ENCODE peak calls at places on chromosomes 2 and 18, in four cellular contexts. L, Q, E and F are unnamed samples.

GRCh38 chr18:9421096-9421495 is 54.2 kb upstream of the RALBP1 start:
- DNase-seq in L (no peak), E (no peak), Q (no peak), F (no peak)

GRCh38 chr18:9705183-9705864 is 2.8 kb upstream of the RAB31 start:
- DNase-seq in L (peak), Q (no peak), E (no peak), F (peak)

GRCh38 chr2:7907041-7907440 is 774.8 kb upstream of the ID2 start:
- DNase-seq in Q (no peak), E (no peak), L (no peak), F (no peak)

GRCh38 chr2:11896386-11896785 is 150.0 kb downstream of the LPIN1 start:
- DNase-seq in Q (no peak), L (no peak), E (no peak), F (no peak)

GRCh38 chr2:27715318-27716165 is 51.9 kb downstream of the SLC4A1AP start:
- DNase-seq in L (no peak), Q (no peak), E (no peak), F (peak)

GRCh38 chr2:182587831-182588230 is 128.2 kb upstream of the DNAJC10 start:
- DNase-seq in L (no peak), E (no peak), Q (no peak), F (no peak)

GRCh38 chr2:163491850-163492249 is 244.0 kb downstream of the FIGN start:
- DNase-seq in L (no peak), E (no peak), Q (no peak), F (no peak)

GRCh38 chr2:9982248-9982647 is 30.8 kb downstream of the GRHL1 start:
- DNase-seq in L (no peak), Q (no peak), E (no peak), F (no peak)

GRCh38 chr2:112834379-112835014 is 2.1 kb downstream of the IL1B start:
- DNase-seq in Q (peak), E (no peak), L (no peak), F (no peak)

GRCh38 chr2:6401301-6401700 is 464.4 kb downstream of the CMPK2 start:
- DNase-seq in Q (no peak), L (no peak), E (no peak), F (no peak)

GRCh38 chr2:56656826-56657225 is 473.0 kb downstream of the CCDC85A start:
- DNase-seq in L (no peak), E (no peak), Q (no peak), F (no peak)

GRCh38 chr2:53770264-53770663 is 2.7 kb downstream of the CHAC2 start:
- DNase-seq in L (peak), Q (no peak), E (no peak), F (no peak)

GRCh38 chr2:160372585-160372984 is 121.0 kb downstream of the RBMS1 start:
- DNase-seq in L (no peak), Q (no peak), E (no peak), F (no peak)

GRCh38 chr2:27958711-27959378 is 68.3 kb downstream of the BABAM2 start:
- DNase-seq in L (no peak), Q (no peak), E (no peak), F (no peak)

GRCh38 chr2:173075056-173075780 is 428 bp upstream of the MAP3K20 start:
- DNase-seq in Q (no peak), L (no peak), E (no peak), F (no peak)

GRCh38 chr18:46070683-46071614 is 1.1 kb downstream of the PSTPIP2 start:
- DNase-seq in E (no peak), L (peak), Q (no peak), F (no peak)

GRCh38 chr2:99201959-99202678 is 21.1 kb downstream of the MRPL30 start:
- DNase-seq in L (no peak), Q (no peak), E (no peak), F (no peak)

GRCh38 chr2:117771969-117772630 is 42.4 kb upstream of the DDX18 start:
- DNase-seq in Q (peak), E (no peak), L (peak), F (no peak)

GRCh38 chr2:207883002-207883780 is 113.5 kb upstream of the FZD5 start:
- DNase-seq in Q (no peak), L (no peak), E (no peak), F (no peak)

GRCh38 chr2:38394903-38395341 is 17.8 kb upstream of the ATL2 start:
- DNase-seq in L (no peak), Q (no peak), E (no peak), F (no peak)

GRCh38 chr18:55713707-55714106 is 125.7 kb upstream of the TCF4 start:
- DNase-seq in E (no peak), L (no peak), Q (no peak), F (no peak)

GRCh38 chr2:129880971-129881370 is 98.5 kb upstream of the RAB6C start:
- DNase-seq in E (no peak), Q (no peak), L (no peak), F (no peak)

GRCh38 chr2:151051584-151052220 is 210.0 kb downstream of the RBM43 start:
- DNase-seq in L (peak), Q (peak), E (no peak), F (peak)

GRCh38 chr2:133229974-133230373 is 338.3 kb downstream of the NCKAP5 start:
- DNase-seq in Q (no peak), L (no peak), E (no peak), F (no peak)

GRCh38 chr2:126749537-126749936 is 93.6 kb downstream of the GYPC start:
- DNase-seq in Q (no peak), E (no peak), L (peak), F (no peak)

GRCh38 chr2:154555700-154556099 is 142.8 kb upstream of the KCNJ3 start:
- DNase-seq in L (no peak), E (no peak), Q (no peak), F (no peak)

GRCh38 chr2:181698230-181698629 is 17.9 kb upstream of the NEUROD1 start:
- DNase-seq in Q (no peak), E (no peak), L (no peak), F (no peak)

GRCh38 chr18:10973579-10974260 is 175.6 kb downstream of the PIEZO2 start:
- DNase-seq in L (no peak), Q (no peak), E (no peak), F (no peak)

DNA sequence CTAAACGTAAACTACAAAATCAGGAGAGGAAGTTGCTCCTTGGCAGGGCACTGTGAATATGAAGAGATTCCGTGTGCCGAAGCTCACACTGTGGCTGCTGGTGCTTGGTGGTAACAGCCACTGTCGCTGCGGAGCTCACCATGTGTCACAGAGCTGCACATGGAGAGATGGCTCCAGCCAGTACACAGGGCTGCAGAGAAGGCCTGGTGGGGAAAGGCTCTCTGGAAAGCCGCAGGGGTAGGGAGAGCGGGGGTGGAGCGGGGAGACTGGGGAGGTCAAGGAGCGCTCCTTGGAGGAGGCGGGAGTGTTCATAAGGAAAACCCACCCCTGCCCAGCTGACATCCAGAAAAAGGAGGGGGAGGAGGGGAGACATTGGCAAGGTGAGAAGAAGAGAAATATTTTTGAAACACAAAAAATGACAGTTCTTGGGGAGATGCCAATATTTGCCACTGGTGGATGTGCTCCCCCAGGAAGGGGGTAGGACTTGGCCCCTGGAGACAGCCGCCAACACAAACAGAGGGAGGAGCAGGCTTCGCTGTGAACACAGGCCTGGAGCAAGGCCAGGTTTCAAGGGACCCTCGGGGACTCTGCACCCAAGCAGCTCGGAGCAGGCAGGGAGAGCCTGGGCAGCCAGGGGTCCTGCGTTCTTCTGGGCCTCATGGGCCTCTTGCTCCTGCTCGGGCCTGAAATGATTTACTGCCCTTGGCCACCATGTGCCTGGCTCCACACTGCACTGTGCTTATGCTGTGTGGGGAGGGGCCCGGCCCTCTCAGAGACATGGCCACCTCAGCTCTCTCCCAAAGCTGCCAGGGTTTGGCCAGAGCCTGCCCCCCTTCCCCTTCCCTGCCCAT is 102.6 kb upstream of the GLI2 start:
- DNase-seq in E (no peak), Q (peak), L (no peak), F (no peak)
- TF ChIP-seq TARDBP in E (no peak), Q (no peak), L (no peak), F (no peak)

DNA sequence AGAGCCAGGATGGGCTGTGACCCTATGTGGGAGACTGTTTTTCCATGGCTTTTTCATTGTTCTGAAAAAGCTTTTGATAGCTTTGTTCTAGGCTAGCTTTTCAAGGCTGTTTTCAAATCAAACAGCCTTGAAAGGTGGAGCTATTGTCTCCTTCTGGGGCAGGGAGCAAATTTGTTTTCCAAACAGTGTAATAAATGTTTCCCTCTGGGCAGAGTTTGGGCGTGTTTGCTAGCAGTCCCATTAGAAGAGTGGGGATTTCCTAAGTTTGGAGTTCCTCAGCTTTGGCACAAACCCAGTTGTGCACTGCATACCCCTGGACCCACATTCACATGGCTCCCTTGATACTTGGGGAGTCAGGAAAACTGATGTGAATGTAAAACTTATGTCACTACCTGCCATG is 2.5 kb upstream of the GTF3C3 start:
- DNase-seq in E (no peak), L (no peak), Q (no peak), F (no peak)
- TF ChIP-seq TARDBP in E (no peak), L (no peak), Q (no peak), F (no peak)

GRCh38 chr2:235773188-235773928 is 279.5 kb downstream of the AGAP1 start:
- DNase-seq in L (peak), Q (peak), E (no peak), F (no peak)
- TF ChIP-seq TARDBP in L (no peak), Q (no peak), E (no peak), F (no peak)

GRCh38 chr2:43425659-43426058 is 170.2 kb downstream of the THADA start:
- DNase-seq in E (peak), L (no peak), Q (no peak), F (no peak)

GRCh38 chr2:43423941-43424261 is 171.9 kb downstream of the THADA start:
- DNase-seq in L (no peak), E (no peak), Q (no peak), F (no peak)

GRCh38 chr2:43424262-43425207 is 171.3 kb downstream of the THADA start:
- DNase-seq in E (no peak), Q (peak), L (no peak), F (no peak)

GRCh38 chr2:43427032-43427424 is 168.8 kb downstream of the THADA start:
- DNase-seq in E (no peak), L (peak), Q (no peak), F (no peak)

DNA sequence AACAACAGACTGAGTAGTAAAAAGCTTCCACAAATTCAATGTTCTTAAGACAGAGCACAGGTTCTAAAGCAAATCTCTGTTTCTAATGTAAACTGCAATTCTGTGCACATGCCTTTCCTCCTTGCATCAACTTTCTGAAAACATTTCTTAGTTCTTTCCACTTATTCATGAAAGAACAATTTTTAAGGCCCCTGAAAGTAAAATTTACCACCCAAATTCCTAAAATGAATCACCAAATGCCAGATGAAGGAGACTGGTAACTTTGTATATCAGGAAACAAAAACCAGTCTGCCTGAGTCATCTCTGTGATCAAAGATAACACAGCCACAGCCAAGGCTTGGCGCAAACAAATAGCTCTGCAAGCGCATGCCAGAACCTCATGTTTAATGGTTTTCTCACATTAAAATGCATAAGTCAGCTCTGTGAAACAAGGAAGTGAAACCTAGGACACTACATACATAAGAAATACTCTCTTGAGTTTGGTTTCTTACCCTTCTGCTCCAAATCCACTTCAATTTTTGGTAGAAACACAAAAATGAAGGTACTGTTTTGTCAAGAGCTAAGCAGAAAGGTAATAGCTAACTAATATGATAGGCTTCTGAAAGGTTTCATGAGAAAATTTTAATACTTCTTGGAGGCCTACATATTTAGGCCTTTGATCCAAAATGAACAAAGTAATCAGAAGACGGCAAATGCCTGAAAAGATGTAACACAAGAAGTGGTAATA is 169.4 kb downstream of the THADA start:
- DNase-seq in L (peak), Q (peak), E (peak), F (no peak)
- TF ChIP-seq TARDBP in L (no peak), Q (no peak), E (no peak), F (no peak)

GRCh38 chr2:81767173-81767720 is 1462.7 kb upstream of the LRRTM1 start:
- DNase-seq in E (no peak), Q (no peak), L (no peak), F (no peak)
- TF ChIP-seq TARDBP in E (no peak), Q (no peak), L (no peak), F (no peak)

GRCh38 chr2:148989882-148990493 is 48.5 kb upstream of the LYPD6B start:
- DNase-seq in L (peak), Q (peak), E (peak), F (peak)
- TF ChIP-seq TARDBP in L (no peak), Q (no peak), E (no peak), F (no peak)

GRCh38 chr2:169276045-169276444 is 86.3 kb downstream of the LRP2 start:
- DNase-seq in L (peak), E (no peak), Q (no peak), F (no peak)
- TF ChIP-seq TARDBP in L (no peak), E (no peak), Q (no peak), F (no peak)

DNA sequence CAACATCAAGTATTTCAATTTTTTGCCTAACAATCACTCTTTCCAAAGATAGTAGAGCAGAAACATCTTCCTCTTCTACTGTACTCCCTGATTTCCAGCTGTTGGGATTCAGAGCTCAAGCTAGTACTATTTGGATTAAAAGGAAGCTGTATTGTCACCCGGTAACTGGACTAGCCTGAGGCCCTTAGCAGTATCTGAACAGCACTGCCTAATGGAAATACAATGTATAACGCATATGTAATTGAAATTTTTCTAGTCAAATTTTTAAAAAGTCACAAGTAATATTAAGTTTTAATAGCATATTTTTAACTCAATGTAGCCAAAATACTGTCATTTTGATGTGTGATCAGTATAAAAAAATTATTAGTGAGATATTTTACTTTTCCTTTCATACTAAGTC is 86.1 kb downstream of the COX7A2L start:
- DNase-seq in L (no peak), E (no peak), Q (no peak), F (no peak)
- TF ChIP-seq TARDBP in L (no peak), E (no peak), Q (no peak), F (no peak)

DNA sequence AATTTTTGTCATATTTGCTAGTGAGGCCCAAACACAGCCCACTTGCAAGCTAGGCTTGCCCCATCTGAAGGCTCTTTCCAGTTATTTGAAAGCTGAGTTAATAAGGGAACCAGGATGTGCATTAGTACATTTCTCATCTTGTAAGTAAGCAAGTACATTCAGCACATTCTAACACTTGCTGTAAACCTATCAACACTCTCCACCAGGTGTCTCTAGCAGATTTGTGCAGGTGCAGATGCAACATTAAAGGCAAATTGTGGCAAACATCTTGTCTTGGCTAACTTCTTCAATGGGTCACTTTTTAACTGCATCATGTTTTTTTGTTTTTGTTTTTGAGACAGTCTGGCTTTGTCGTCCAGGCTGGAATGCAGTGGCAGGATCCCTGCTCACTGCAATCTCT is 25.3 kb upstream of the MFSD6 start:
- DNase-seq in E (peak), Q (peak), L (peak), F (peak)
- TF ChIP-seq TARDBP in E (no peak), Q (no peak), L (no peak), F (no peak)